ENCODE peak calls at places on chromosomes 11 and 22, in four cellular contexts. F is mesendoderm, I is IMR-90, J is H1. Z is an unnamed sample.

GRCh38 chr11:119676461-119677020 is 52.5 kb downstream of the NECTIN1 start:
- DNase-seq in I (peak; percentile 57), F (no peak), J (no peak), Z (no peak)

GRCh38 chr11:132549001-132549400 is 983.3 kb downstream of the OPCML start:
- DNase-seq in J (no peak), F (no peak), I (no peak), Z (no peak)

GRCh38 chr22:44428941-44429615 is 69.0 kb downstream of the RTL6 start:
- DNase-seq in J (no peak), I (no peak), F (no peak), Z (peak; percentile 27)

GRCh38 chr11:92440701-92441338 is 216.2 kb downstream of the FAT3 start:
- DNase-seq in I (no peak), J (no peak), F (peak; percentile 83), Z (no peak)

GRCh38 chr11:71222318-71223080 is 29.9 kb downstream of the SHANK2 start:
- DNase-seq in F (no peak), J (no peak), I (no peak), Z (no peak)

GRCh38 chr11:22703040-22703439 is 36.6 kb downstream of the GAS2 start:
- DNase-seq in F (peak; percentile 76), J (no peak), I (peak; percentile 77), Z (no peak)

GRCh38 chr11:23364076-23364475 is 503.8 kb upstream of the CCDC179 start:
- DNase-seq in J (no peak), F (no peak), I (peak; percentile 2), Z (no peak)

GRCh38 chr11:105829084-105829483 is 193.0 kb downstream of the MSANTD4 start:
- DNase-seq in J (no peak), I (no peak), F (no peak), Z (no peak)

GRCh38 chr22:42562282-42562681 is 8.5 kb downstream of the SERHL2 start:
- DNase-seq in F (peak; percentile 36), I (no peak), J (no peak), Z (no peak)

GRCh38 chr22:33194529-33194928 is 136.3 kb upstream of the SYN3 start:
- DNase-seq in F (peak; percentile 31), J (no peak), I (no peak), Z (no peak)

GRCh38 chr11:74347381-74347780 is 35.9 kb upstream of the P4HA3 start:
- DNase-seq in F (no peak), J (no peak), I (peak; percentile 62), Z (no peak)

GRCh38 chr11:12276831-12277475 is 100.4 kb upstream of the PARVA start:
- DNase-seq in J (no peak), F (no peak), I (no peak), Z (peak; percentile 21)

GRCh38 chr11:117610045-117610444 is 187.0 kb downstream of the DSCAML1 start:
- DNase-seq in F (no peak), J (no peak), I (peak; percentile 51), Z (no peak)

GRCh38 chr22:43275545-43275981 is 67.6 kb downstream of the SCUBE1 start:
- DNase-seq in I (peak; percentile 60), J (peak; percentile 74), F (peak; percentile 76), Z (peak; percentile 69)

GRCh38 chr11:32094931-32095330 is 4.1 kb downstream of the RCN1 start:
- DNase-seq in J (no peak), I (no peak), F (no peak), Z (no peak)

GRCh38 chr22:27088026-27088425 is 430.6 kb downstream of the MIAT start:
- DNase-seq in J (no peak), I (peak; percentile 39), F (no peak), Z (no peak)

GRCh38 chr11:64074239-64074638 is 38.5 kb downstream of the FLRT1 start:
- DNase-seq in F (no peak), I (no peak), J (no peak), Z (no peak)

GRCh38 chr22:27790396-27791216 is 10.9 kb downstream of the MN1 start:
- DNase-seq in I (no peak), F (no peak), J (no peak), Z (no peak)

GRCh38 chr11:88689548-88690240 is 352.2 kb upstream of the CTSC start:
- DNase-seq in J (no peak), F (no peak), I (no peak), Z (no peak)

GRCh38 chr22:32261306-32261705 is 6.2 kb upstream of the SLC5A4 start:
- DNase-seq in I (no peak), F (no peak), J (no peak), Z (no peak)

GRCh38 chr11:75146711-75147110 is 4.2 kb upstream of the SLCO2B1 start:
- DNase-seq in I (no peak), J (no peak), F (no peak), Z (no peak)

GRCh38 chr11:27913650-27914049 is 194.3 kb downstream of the KIF18A start:
- DNase-seq in I (peak; percentile 85), F (peak; percentile 19), J (no peak), Z (no peak)

GRCh38 chr22:25777870-25778269 is 35.9 kb downstream of the MYO18B start:
- DNase-seq in J (no peak), F (no peak), I (peak; percentile 45), Z (no peak)

GRCh38 chr11:30967579-30967978 is 381.4 kb upstream of the MPPED2 start:
- DNase-seq in I (no peak), J (no peak), F (no peak), Z (no peak)

GRCh38 chr11:2903672-2904011 is 18.1 kb upstream of the CDKN1C start:
- DNase-seq in J (no peak), F (no peak), I (no peak), Z (no peak)

GRCh38 chr11:73461335-73461840 is 85.2 kb downstream of the RELT start:
- DNase-seq in I (peak; percentile 13), F (no peak), J (no peak), Z (no peak)

GRCh38 chr11:114448749-114449484 is 9.7 kb downstream of the REXO2 start:
- DNase-seq in J (no peak), F (no peak), I (peak; percentile 54), Z (no peak)

GRCh38 chr11:33778682-33779081 is 4.4 kb upstream of the FBXO3 start:
- DNase-seq in J (no peak), I (peak; percentile 83), F (peak; percentile 25), Z (no peak)

GRCh38 chr22:24758164-24758799 is 16.2 kb downstream of the PIWIL3 start:
- DNase-seq in F (peak; percentile 45), I (peak; percentile 60), J (peak; percentile 70), Z (no peak)

GRCh38 chr11:79762271-79762935 is 321.6 kb upstream of the TENM4 start:
- DNase-seq in F (peak; percentile 55), J (no peak), I (peak; percentile 3), Z (no peak)

GRCh38 chr11:28338371-28338770 is 230.2 kb downstream of the METTL15 start:
- DNase-seq in F (no peak), I (peak; percentile 53), J (no peak), Z (no peak)

GRCh38 chr22:47616396-47617020 is 854.1 kb downstream of the TBC1D22A start:
- DNase-seq in I (no peak), J (no peak), F (no peak), Z (peak; percentile 14)

GRCh38 chr22:49284389-49284788 is 543.3 kb downstream of the BRD1 start:
- DNase-seq in I (no peak), J (no peak), F (no peak), Z (no peak)

GRCh38 chr11:132475046-132475445 is 1057.3 kb downstream of the OPCML start:
- DNase-seq in I (no peak), J (no peak), F (no peak), Z (no peak)

GRCh38 chr11:76320929-76321328 is 60.0 kb downstream of the THAP12 start:
- DNase-seq in I (no peak), F (no peak), J (no peak), Z (no peak)
- H3K56ac ChIP-seq in I (no peak overlapping the region), F (no peak overlapping the region), J (no peak overlapping the region), Z (no peak overlapping the region)

DNA sequence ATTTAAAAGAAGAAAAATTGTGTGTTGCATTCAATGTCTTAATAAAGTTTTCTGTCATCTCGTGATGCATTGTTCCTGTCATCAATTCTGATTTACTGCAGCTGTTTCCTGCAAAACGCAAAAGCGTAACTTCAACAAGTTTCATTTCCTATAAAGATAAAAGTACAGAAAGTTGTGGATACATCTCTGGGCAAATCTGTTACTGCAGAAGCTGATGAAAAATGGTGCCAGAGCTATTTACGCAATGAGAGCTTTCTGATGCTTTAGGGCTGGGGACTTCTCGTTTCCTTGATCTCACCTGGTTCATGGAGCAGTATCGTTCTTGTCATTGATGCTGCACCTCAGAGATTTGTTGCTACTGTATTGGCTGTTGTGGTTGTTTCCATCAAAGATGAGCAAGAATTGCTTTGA is 15.5 kb upstream of the MS4A12 start:
- DNase-seq in I (no peak), J (no peak), F (no peak), Z (no peak)
- H3K56ac ChIP-seq in I (no peak overlapping the region), J (no peak overlapping the region), F (no peak overlapping the region), Z (no peak overlapping the region)

GRCh38 chr11:62071408-62071807 is 52.4 kb upstream of the INCENP start:
- DNase-seq in F (no peak), I (peak; percentile 22), J (no peak), Z (no peak)
- H3K56ac ChIP-seq in F (no peak overlapping the region), I (no peak overlapping the region), J (no peak overlapping the region), Z (no peak overlapping the region)

DNA sequence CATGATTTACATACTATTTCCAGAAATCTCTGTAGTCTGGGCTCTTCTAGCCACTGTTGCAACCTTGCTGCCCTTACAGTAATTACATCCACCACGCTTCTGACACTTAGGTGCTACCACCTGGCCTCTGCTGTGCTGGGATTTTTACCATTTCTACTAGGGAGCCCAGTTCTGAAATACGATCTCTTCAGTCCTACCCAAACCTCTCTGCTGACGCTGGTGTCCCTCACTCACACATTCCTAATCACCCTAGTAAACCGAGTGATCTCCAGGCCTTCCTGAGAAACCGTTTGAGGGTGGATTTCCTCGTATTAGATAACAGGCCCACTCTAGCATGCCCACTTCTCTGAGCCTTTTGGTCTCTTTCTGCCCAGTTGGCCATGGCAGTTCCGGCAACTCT is 588.9 kb upstream of the CADM1 start:
- DNase-seq in F (peak; percentile 63), J (no peak), I (no peak), Z (no peak)
- H3K56ac ChIP-seq in F (peak overlapping the region; percentile 47), J (no peak overlapping the region), I (no peak overlapping the region), Z (no peak overlapping the region)

Z was measured in H9.